ENCODE peak calls at places on chromosomes 1 and 21, in four cellular contexts. N is adrenal gland, Z is prostate gland, H is esophagus squamous epithelium. X is an unnamed sample.

GRCh38 chr1:94095112-94095637 is 25.8 kb downstream of the ABCA4 start:
- DNase-seq in N (peak; percentile 50), Z (peak; percentile 29), H (no peak), X (peak; percentile 94)

GRCh38 chr21:42903817-42904216 is 10.7 kb downstream of the NDUFV3 start:
- DNase-seq in N (no peak), Z (no peak), H (no peak), X (no peak)

GRCh38 chr1:36349241-36349671 is 25.8 kb upstream of the EVA1B start:
- DNase-seq in N (no peak), Z (no peak), H (no peak), X (no peak)

GRCh38 chr1:33152685-33153432 is 29.0 kb downstream of the TRIM62 start:
- DNase-seq in N (peak; percentile 63), Z (peak; percentile 26), H (no peak), X (peak; percentile 93)

GRCh38 chr21:38329176-38329575 is 72.4 kb downstream of the KCNJ15 start:
- DNase-seq in N (no peak), Z (no peak), H (no peak), X (no peak)

GRCh38 chr1:245790441-245790840 is 635.7 kb downstream of the KIF26B start:
- DNase-seq in N (no peak), Z (no peak), H (no peak), X (no peak)

GRCh38 chr1:65317866-65318653 is 8.7 kb downstream of the DNAJC6 start:
- DNase-seq in N (no peak), Z (no peak), H (no peak), X (peak; percentile 31)

GRCh38 chr1:234893725-234894630 is 234.7 kb downstream of the TOMM20 start:
- DNase-seq in N (peak; percentile 65), Z (peak; percentile 84), H (no peak), X (no peak)

GRCh38 chr1:57122031-57122430 is 156.2 kb upstream of the C8B start:
- DNase-seq in N (no peak), Z (no peak), H (no peak), X (no peak)

GRCh38 chr1:69494171-69494570 is 73.6 kb upstream of the LRRC7 start:
- DNase-seq in N (no peak), Z (no peak), H (no peak), X (no peak)

GRCh38 chr1:23673086-23673813 is 18.4 kb upstream of the RPL11 start:
- DNase-seq in N (peak; percentile 56), Z (no peak), H (no peak), X (no peak)

GRCh38 chr1:236133802-236134201 is 8.5 kb upstream of the GPR137B start:
- DNase-seq in N (no peak), Z (no peak), H (no peak), X (no peak)

GRCh38 chr1:199759268-199759724 is 268.2 kb upstream of the NR5A2 start:
- DNase-seq in N (no peak), Z (no peak), H (no peak), X (no peak)

GRCh38 chr1:156574039-156574633 is 1.8 kb upstream of the IQGAP3 start:
- DNase-seq in N (no peak), Z (no peak), H (no peak), X (no peak)

GRCh38 chr1:228487336-228488106 is at the start of gene RNF187:
- DNase-seq in N (peak; percentile 90), Z (peak; percentile 82), H (no peak), X (peak; percentile 97)

GRCh38 chr1:100320311-100321097 is 31.8 kb upstream of the CDC14A start:
- DNase-seq in N (no peak), Z (no peak), H (no peak), X (no peak)

GRCh38 chr1:100321098-100321493 is 31.2 kb upstream of the CDC14A start:
- DNase-seq in N (no peak), Z (no peak), H (no peak), X (no peak)

GRCh38 chr1:100322436-100323211 is 29.7 kb upstream of the CDC14A start:
- DNase-seq in N (no peak), Z (no peak), H (no peak), X (no peak)

GRCh38 chr1:100325415-100326324 is 26.6 kb upstream of the CDC14A start:
- DNase-seq in N (no peak), Z (no peak), H (no peak), X (no peak)

GRCh38 chr1:100323428-100324106 is 28.7 kb upstream of the CDC14A start:
- DNase-seq in N (no peak), Z (no peak), H (no peak), X (peak; percentile 77)
- TF ChIP-seq CTCF in N (no peak), Z (no peak), H (no peak), X (no peak)

DNA sequence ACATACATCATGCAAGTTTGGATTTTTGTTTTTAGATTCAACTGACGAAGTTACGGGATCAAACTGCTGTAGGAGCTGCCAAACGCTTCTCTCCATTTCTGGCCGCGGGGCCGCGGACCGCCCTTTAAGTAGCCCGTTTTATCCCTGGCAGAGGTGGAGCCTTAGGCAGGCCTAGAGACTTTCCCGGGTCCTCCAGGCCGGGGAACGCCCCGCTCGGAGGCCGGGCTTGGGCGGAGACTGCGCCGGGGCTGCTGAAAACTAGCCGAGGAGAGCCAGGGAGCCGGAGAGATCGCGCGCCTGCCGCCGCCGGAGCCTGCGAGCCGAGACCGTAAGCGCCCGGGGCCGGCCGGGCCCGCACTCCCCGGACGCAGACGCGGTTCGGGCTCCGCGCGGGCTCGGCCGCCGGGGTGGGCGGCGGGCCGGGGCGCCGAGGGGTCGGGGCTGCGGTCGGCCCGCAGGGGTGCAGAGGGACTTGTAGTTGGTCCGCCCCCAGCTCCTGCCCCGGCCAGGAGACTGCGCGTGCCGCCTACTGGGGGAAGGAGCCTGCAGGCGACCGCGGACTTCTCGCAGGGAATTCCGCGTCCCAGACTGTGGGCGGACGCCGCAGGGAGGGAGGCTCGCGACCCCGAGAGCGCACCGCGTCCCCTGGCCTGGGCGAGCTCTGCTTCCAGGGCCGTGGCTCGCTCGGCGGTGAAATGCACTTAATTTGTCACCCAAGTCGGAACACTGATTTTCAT is at the start of gene EPHX1:
- DNase-seq in N (peak; percentile 94), Z (peak; percentile 91), H (no peak), X (peak; percentile 96)
- TF ChIP-seq POLR2A in N (peak; percentile 94), Z (peak; percentile 85), H (peak; percentile 85), X (no peak)

GRCh38 chr1:6243053-6243834 is 735 bp upstream of the HES3 start:
- DNase-seq in N (no peak), Z (no peak), H (no peak), X (no peak)
- H3K27me3 ChIP-seq in N (peaks cover 54% of the 10 kb centered on the region), Z (peaks cover 32% of the 10 kb centered on the region), H (peaks cover 100% of the 10 kb centered on the region), X (peaks cover 53% of the 10 kb centered on the region)

DNA sequence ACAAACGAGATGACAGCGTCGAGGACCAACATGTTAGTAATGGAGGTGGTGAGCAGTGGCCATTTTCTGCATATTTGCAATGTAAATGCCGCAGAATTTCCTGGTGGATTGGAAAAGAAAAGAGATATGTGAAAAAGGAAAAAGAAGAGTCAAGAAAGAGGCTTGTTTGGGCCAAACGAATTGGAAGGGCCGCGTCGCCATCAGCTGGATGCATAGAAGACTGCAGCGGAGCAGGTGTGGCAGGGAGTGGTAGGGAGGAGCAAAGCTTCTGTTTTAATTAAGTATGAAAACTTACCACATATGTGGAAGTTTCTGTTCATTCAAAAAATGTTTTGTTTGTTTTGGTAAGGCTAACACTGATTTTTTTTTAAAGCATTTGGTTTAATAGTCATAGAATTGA is 690.7 kb downstream of the NCAM2 start:
- DNase-seq in N (peak; percentile 43), Z (no peak), H (no peak), X (no peak)
- TF ChIP-seq CTCF in N (peak; percentile 24), Z (no peak), H (no peak), X (no peak)

GRCh38 chr1:43065191-43065590 is 106.5 kb upstream of the SLC2A1 start:
- DNase-seq in N (no peak), Z (peak; percentile 15), H (no peak), X (no peak)
- TF ChIP-seq POLR2A in N (no peak), Z (no peak), H (no peak), X (no peak)

GRCh38 chr1:212606734-212607205 is 1.8 kb upstream of the ATF3 start:
- DNase-seq in N (peak; percentile 37), Z (peak; percentile 82), H (no peak), X (no peak)

GRCh38 chr1:212607924-212608208 is 695 bp upstream of the ATF3 start:
- DNase-seq in N (no peak), Z (no peak), H (no peak), X (no peak)

GRCh38 chr1:212605441-212605976 is 3.1 kb upstream of the ATF3 start:
- DNase-seq in N (no peak), Z (peak; percentile 34), H (no peak), X (no peak)

GRCh38 chr1:212607206-212607923 is 1.2 kb upstream of the ATF3 start:
- DNase-seq in N (peak; percentile 40), Z (peak; percentile 23), H (no peak), X (no peak)

DNA sequence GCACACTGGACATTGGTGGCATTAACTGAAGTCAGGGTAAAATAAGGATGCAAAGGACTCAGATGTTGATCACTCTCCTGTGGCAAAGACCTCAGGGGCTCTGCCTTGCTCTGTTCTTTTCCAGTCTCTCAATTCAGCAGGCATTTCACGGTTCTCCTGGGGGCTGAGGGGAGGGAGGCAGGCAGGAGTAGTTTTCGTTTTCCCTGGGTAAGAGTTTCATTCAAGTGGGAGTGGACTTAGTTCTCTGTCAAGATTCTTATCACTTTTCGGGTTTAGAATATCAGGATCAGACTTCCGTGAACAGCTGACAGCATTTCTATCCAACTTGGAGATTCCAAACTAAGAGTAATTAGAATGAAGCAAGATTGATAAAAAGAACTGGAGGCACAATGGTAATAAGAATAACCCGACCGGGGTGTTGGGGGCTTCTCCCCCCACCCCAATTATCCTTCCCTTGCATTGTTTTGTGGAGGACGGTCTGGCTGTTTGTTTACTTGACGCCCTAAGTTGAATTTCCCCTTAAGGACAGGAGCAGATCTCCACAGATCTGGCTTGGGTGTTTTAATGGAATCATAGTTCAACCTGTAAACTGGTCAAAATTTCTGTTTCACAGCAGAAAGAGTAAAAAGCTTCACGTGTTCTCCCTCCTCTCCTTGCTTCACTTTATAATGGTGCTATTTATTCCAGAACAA is 2.4 kb upstream of the ATF3 start:
- DNase-seq in N (no peak), Z (no peak), H (no peak), X (no peak)
- H3K27me3 ChIP-seq in N (peaks cover 22% of the 10 kb centered on the region), Z (no peaks in the 10 kb centered on the region), H (peaks cover 81% of the 10 kb centered on the region), X (peaks cover 38% of the 10 kb centered on the region)

GRCh38 chr1:37858931-37859506 is 373 bp downstream of the MTF1 start:
- DNase-seq in N (no peak), Z (no peak), H (no peak), X (no peak)

GRCh38 chr1:37859507-37860345 is at the start of gene MTF1:
- DNase-seq in N (peak; percentile 97), Z (peak; percentile 97), H (peak; percentile 77), X (peak; percentile 99)

GRCh38 chr1:37861151-37861550 is 1.8 kb upstream of the MTF1 start:
- DNase-seq in N (no peak), Z (no peak), H (no peak), X (no peak)

GRCh38 chr1:37862330-37862729 is 2.9 kb upstream of the MTF1 start:
- DNase-seq in N (no peak), Z (no peak), H (no peak), X (no peak)

DNA sequence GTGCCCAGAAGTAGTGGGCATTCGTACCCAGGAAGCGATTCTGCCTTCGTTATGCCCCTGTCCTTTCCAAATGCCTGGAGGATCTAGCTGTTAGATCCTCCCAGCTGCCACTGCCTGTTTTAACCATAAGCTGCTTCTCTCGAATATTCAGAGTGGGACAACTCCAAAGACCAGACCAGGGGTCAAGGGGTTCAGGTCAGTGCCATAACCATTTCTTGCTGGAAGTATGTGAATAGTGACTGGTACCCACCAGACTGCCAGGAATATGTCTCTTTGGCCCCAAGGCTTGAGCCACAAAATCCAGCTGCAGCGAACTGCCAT is 914 bp upstream of the MTF1 start:
- DNase-seq in N (no peak), Z (no peak), H (no peak), X (no peak)
- TF ChIP-seq CTCF in N (peak; percentile 36), Z (no peak), H (no peak), X (no peak)